ENCODE peak calls at places on chromosomes 16 and 17, in four cellular contexts. K is T-helper 1 cell; N is activated T-cell treated with anti-CD3 and anti-CD28 coated beads for 1 hour; F is activated effector memory CD4-positive, alpha-beta T cell treated with Interleukin-2 at 50 U/mL for 16 hours. G is an unnamed sample.

GRCh38 chr16:12092347-12092882 is 115.9 kb downstream of the SNX29 start:
- DNase-seq in K (no peak), N (no peak), F (no peak), G (no peak)

GRCh38 chr17:76142044-76143041 is 1.3 kb upstream of the FOXJ1 start:
- DNase-seq in K (no peak), N (no peak), F (no peak), G (no peak)

GRCh38 chr16:8374586-8374985 is 215.7 kb downstream of the TMEM114 start:
- DNase-seq in K (no peak), N (no peak), F (no peak), G (no peak)

GRCh38 chr17:82129095-82129494 is 31.1 kb upstream of the FASN start:
- DNase-seq in K (no peak), N (no peak), F (no peak), G (no peak)

GRCh38 chr16:1564325-1564724 is 30.9 kb downstream of the TMEM204 start:
- DNase-seq in K (no peak), N (no peak), F (no peak), G (no peak)

GRCh38 chr17:64747938-64748540 is 85.9 kb upstream of the SMURF2 start:
- DNase-seq in K (no peak), N (no peak), F (no peak), G (no peak)

GRCh38 chr17:80770881-80771611 is 220.6 kb upstream of the CHMP6 start:
- DNase-seq in K (no peak), N (no peak), F (no peak), G (no peak)

GRCh38 chr17:9409026-9409425 is 166.6 kb downstream of the STX8 start:
- DNase-seq in K (no peak), N (no peak), F (no peak), G (no peak)

GRCh38 chr17:38958756-38959155 is 8.4 kb downstream of the FBXO47 start:
- DNase-seq in K (no peak), N (no peak), F (no peak), G (no peak)

GRCh38 chr17:44766409-44767038 is 7.7 kb downstream of the ADAM11 start:
- DNase-seq in K (no peak), N (no peak), F (no peak), G (no peak)

GRCh38 chr17:4950757-4951204 is at the start of gene ENO3:
- DNase-seq in K (no peak), N (no peak), F (no peak), G (no peak)

GRCh38 chr17:50209472-50210248 is 8.2 kb upstream of the COL1A1 start:
- DNase-seq in K (no peak), N (no peak), F (no peak), G (no peak)

GRCh38 chr17:76872221-76872873 is 4.1 kb downstream of the MGAT5B start:
- DNase-seq in K (no peak), N (no peak), F (no peak), G (no peak)

GRCh38 chr17:82031303-82031884 is at the start of gene RAC3:
- DNase-seq in K (no peak), N (no peak), F (no peak), G (no peak)

GRCh38 chr16:72832640-72833039 is 215.3 kb downstream of the ZFHX3 start:
- DNase-seq in K (peak; percentile 21), N (peak; percentile 53), F (peak; percentile 49), G (peak; percentile 28)

GRCh38 chr16:75452464-75453190 is 11.9 kb downstream of the TMEM170A start:
- DNase-seq in K (no peak), N (no peak), F (no peak), G (no peak)